ENCODE peak calls at places on chromosomes 11 and 22, in nine cellular contexts. J is PC-3, A is suprapubic skin, U is GM06990, D is foreskin fibroblast, Q is Caco-2, B is epithelial cell of proximal tubule, N is adrenal gland, C is endodermal cell. R is an unnamed sample.

GRCh38 chr11:73995731-73996130 is 13.1 kb upstream of the UCP2 start:
- DNase-seq in U (no peak), C (no peak), N (no peak), D (no peak), Q (no peak), B (no peak), J (no peak), A (no peak), R (no peak)

GRCh38 chr11:94272738-94273313 is 31.6 kb upstream of the IZUMO1R start:
- DNase-seq in J (no peak), C (no peak), U (peak; percentile 30), Q (no peak), D (no peak), N (peak; percentile 28), A (no peak), B (no peak), R (no peak)

GRCh38 chr11:92852203-92852602 is 117.2 kb upstream of the MTNR1B start:
- DNase-seq in C (no peak), B (no peak), N (no peak), D (no peak), J (no peak), Q (no peak), A (no peak), U (no peak), R (no peak)

GRCh38 chr11:13344818-13345217 is 67.2 kb downstream of the BMAL1 start:
- DNase-seq in A (no peak), U (no peak), D (no peak), J (no peak), N (no peak), Q (no peak), B (no peak), C (peak; percentile 80), R (no peak)

GRCh38 chr22:50497093-50497492 is 10.4 kb downstream of the LMF2 start:
- DNase-seq in N (no peak), C (peak; percentile 24), U (no peak), D (no peak), A (no peak), B (no peak), Q (no peak), J (no peak), R (no peak)

GRCh38 chr22:41576877-41577276 is 12.8 kb downstream of the PMM1 start:
- DNase-seq in Q (peak; percentile 74), B (no peak), D (peak; percentile 48), C (peak; percentile 94), N (peak; percentile 86), J (peak; percentile 56), U (peak; percentile 33), A (no peak), R (peak; percentile 55)

GRCh38 chr11:82521427-82521826 is 212.2 kb downstream of the FAM181B start:
- DNase-seq in D (no peak), N (peak; percentile 30), A (no peak), U (no peak), C (no peak), Q (no peak), B (no peak), J (no peak), R (no peak)

GRCh38 chr11:106827687-106828086 is 190.6 kb downstream of the GUCY1A2 start:
- DNase-seq in J (no peak), C (no peak), Q (no peak), D (no peak), B (no peak), N (no peak), A (peak; percentile 63), U (no peak), R (no peak)

GRCh38 chr11:15200696-15201095 is 86.0 kb downstream of the INSC start:
- DNase-seq in J (no peak), A (no peak), N (no peak), Q (no peak), D (no peak), B (no peak), C (peak; percentile 13), U (no peak), R (no peak)

GRCh38 chr22:36682835-36683234 is 20.7 kb downstream of the CACNG2 start:
- DNase-seq in C (no peak), Q (no peak), N (no peak), B (no peak), U (no peak), A (no peak), J (no peak), D (no peak), R (no peak)

GRCh38 chr11:119361056-119361787 is 14.7 kb upstream of the MFRP start:
- DNase-seq in D (peak; percentile 90), Q (peak; percentile 91), C (peak; percentile 90), N (peak; percentile 81), A (no peak), J (peak; percentile 97), B (peak; percentile 87), U (peak; percentile 63), R (peak; percentile 95)

GRCh38 chr11:119363081-119363861 is 16.8 kb upstream of the MFRP start:
- DNase-seq in U (no peak), C (peak; percentile 66), B (no peak), J (no peak), A (no peak), D (no peak), Q (no peak), N (no peak), R (no peak)

GRCh38 chr11:119362741-119363080 is 16.2 kb upstream of the MFRP start:
- DNase-seq in B (no peak), J (no peak), U (no peak), D (no peak), C (peak; percentile 45), Q (no peak), N (no peak), A (no peak), R (no peak)

GRCh38 chr11:119363874-119364590 is 17.5 kb downstream of the USP2 start:
- DNase-seq in U (peak; percentile 70), A (no peak), Q (no peak), N (peak; percentile 68), B (no peak), C (peak; percentile 86), D (no peak), J (peak; percentile 49), R (no peak)

DNA sequence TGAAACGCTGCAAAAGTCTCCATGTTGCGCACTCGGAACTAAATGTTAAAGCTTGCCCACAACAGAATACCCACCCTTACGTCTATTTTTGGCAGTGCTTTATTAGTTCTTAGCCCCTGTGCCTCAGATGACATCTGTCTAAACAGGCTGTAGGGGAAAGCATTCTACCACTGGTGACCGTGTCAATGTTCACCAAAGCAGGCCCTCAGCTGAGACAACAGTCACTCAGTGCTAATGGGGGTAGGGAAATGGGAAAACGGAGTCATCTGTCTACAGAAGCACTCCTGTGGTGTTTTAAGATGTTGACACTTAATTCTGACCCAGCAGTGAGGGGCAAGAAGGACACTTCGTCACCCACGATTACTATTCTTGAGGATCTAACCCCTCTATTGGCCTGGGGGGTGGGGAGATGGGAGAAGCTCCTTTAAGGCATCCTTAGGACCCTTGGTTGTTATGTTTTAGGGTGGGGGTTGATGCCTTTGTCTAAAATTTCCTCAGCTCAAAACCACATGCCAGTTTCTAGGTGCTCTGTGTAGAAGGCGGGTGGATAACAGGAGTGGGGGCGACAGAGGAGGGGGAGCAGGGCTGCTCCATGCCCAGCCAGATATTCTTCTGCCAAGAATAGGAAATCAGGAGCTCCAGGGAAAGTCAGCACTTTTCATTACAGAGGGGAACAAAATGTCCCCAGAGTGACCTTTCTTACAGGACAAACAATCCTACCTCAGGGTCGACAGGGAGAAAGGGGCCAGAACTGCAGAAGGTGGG is 15.6 kb upstream of the MFRP start:
- DNase-seq in Q (no peak), J (no peak), C (peak; percentile 44), D (no peak), A (no peak), U (no peak), N (no peak), B (no peak), R (no peak)
- H3K4me3 ChIP-seq in Q (no peak overlapping the region), J (peak overlapping the region; percentile 35), C (peak overlapping the region; percentile 75), D (no peak overlapping the region), A (no peak overlapping the region), U (no peak overlapping the region), N (peak overlapping the region; percentile 72), B (peak overlapping the region; percentile 67), R (no peak overlapping the region)

DNA sequence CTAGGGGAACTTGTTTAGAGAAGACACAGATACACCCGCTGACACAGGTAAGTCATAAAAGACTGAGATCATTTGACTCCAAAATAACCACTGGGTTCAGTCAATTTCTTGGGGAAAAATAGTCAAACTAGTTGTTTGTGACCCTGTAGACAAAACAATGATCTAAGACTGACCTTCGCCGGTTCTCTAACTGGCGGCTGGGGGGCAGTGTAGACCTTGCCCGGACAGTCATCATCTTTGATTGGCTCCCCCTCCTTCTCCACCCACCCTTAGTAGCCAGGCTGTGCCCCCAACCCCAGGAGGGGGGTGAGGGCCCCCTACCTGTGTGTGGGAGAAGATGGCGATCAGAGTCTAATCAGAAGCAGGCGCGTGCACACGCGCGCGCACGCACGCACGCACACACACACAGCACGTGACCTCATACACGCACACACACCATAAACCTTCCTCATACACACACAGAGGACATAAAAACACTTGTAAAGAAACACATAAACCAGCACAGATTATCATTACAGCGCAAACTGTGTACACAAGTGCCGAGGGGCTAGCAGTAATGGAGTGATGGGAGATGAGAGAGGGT is 12.4 kb downstream of the NECTIN1 start:
- DNase-seq in N (no peak), B (no peak), U (no peak), A (no peak), C (no peak), D (no peak), J (no peak), Q (no peak), R (no peak)
- TF ChIP-seq CTCF in N (no peak), B (no peak), U (no peak), A (no peak), C (no peak), D (no peak), J (no peak), Q (no peak), R (no peak)

DNA sequence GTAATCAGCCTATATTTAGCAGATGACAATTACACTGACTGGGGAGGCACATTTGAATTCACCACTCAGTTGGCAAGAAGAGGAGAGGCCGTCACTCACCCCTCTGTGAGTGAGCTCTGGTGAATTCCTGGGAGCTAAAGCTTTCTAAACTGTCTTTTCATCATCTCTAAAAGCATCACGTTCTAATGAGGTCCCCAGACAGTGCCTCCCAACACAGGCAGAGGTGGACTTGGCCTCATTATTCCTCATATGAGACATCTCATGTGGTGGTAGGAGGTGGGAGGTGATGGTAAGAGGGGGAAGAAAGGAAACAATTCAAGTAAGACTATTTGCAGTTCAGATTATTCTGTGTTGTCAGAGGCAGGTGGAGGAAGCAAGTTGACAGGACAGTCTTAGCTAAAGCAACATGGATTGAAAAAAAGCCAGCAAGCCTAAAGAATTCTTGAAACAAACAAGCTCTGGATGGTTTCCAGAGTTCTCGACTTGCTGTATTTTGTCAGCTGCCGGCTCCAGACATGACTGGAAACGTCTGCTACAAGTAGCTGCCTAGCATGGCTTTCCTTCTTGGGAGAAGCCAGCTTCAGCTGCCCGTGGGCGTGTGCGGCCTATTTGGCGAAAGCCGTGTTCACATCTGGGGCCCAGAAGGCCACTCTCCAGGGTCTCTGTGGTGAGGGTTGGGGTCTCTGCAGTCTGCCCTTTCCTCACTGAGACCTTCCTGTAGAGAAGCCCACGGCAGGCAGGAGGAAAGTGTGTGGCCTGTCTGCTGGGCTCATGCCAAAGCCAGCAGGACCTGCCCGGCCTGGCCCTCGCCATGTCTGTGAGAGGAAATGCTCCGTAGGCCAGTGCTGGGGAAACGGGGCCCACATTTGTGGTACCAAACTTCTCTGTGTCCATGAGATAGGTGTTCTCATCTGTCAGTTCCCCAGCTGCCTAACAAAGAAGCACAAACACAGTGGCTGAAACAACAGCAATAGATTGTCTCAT is 772.0 kb downstream of the TBC1D22A start:
- DNase-seq in B (no peak), Q (no peak), N (no peak), D (no peak), U (no peak), A (no peak), J (no peak), C (no peak), R (no peak)
- H3K4me3 ChIP-seq in B (no peak overlapping the region), Q (no peak overlapping the region), N (no peak overlapping the region), D (no peak overlapping the region), U (no peak overlapping the region), A (no peak overlapping the region), J (no peak overlapping the region), C (no peak overlapping the region), R (no peak overlapping the region)

GRCh38 chr11:103338621-103339484 is 229.6 kb downstream of the DYNC2H1 start:
- DNase-seq in N (no peak), U (no peak), B (no peak), J (peak; percentile 48), A (no peak), D (peak; percentile 69), C (peak; percentile 84), Q (peak; percentile 69), R (peak; percentile 77)
- TF ChIP-seq CTCF in N (no peak), U (no peak), B (peak; percentile 73), J (peak; percentile 63), A (no peak), D (no peak), C (peak; percentile 76), Q (peak; percentile 53), R (peak; percentile 19)

R was measured in fibroblast of mammary gland.